ENCODE peak calls at places on chromosomes 11 and 22, in ten cellular contexts. N is nucleus accumbens; D is CD8-positive, alpha-beta memory T cell; O is fibroblast of pulmonary artery; I is mucosa of descending colon; K is NCI-H146; Y is GM12865; V is Kasumi-1; W is mucosa of gallbladder; M is foreskin keratinocyte. C is an unnamed sample.
A peak's percentile ranks its signal among the peaks of the same experiment; 100 is the strongest.

GRCh38 chr11:17768547-17768946 is 34.0 kb downstream of the KCNC1 start:
- DNase-seq in N (no peak), D (no peak), O (no peak), I (no peak), K (no peak), Y (no peak), V (no peak), W (no peak), M (no peak), C (no peak)

GRCh38 chr22:38758276-38758945 is 2.6 kb upstream of the SUN2 start:
- DNase-seq in N (no peak), D (peak; percentile 45), O (no peak), I (no peak), K (no peak), Y (no peak), V (no peak), W (no peak), M (no peak), C (peak; percentile 54)

GRCh38 chr22:48950151-48950915 is 877.3 kb downstream of the BRD1 start:
- DNase-seq in N (no peak), D (no peak), O (no peak), I (no peak), K (no peak), Y (no peak), V (no peak), W (peak; percentile 8), M (no peak), C (no peak)

GRCh38 chr11:96084610-96085348 is 160.9 kb upstream of the MTMR2 start:
- DNase-seq in N (no peak), D (no peak), O (no peak), I (no peak), K (no peak), Y (no peak), V (no peak), W (no peak), M (no peak), C (no peak)

GRCh38 chr22:42747701-42748513 is 27.2 kb upstream of the A4GALT start:
- DNase-seq in N (no peak), D (no peak), O (peak; percentile 78), I (no peak), K (peak; percentile 42), Y (peak; percentile 47), V (no peak), W (no peak), M (peak; percentile 39), C (peak; percentile 50)

GRCh38 chr22:41469218-41469851 is 418 bp downstream of the ACO2 start:
- DNase-seq in N (no peak), D (no peak), O (no peak), I (no peak), K (peak; percentile 38), Y (peak; percentile 57), V (peak; percentile 42), W (no peak), M (no peak), C (no peak)

GRCh38 chr22:48198489-48199459 is 1436.3 kb downstream of the TBC1D22A start:
- DNase-seq in N (no peak), D (no peak), O (no peak), I (no peak), K (no peak), Y (no peak), V (no peak), W (no peak), M (no peak), C (no peak)

GRCh38 chr11:61828629-61829407 is 718 bp downstream of the FADS2 start:
- DNase-seq in N (peak; percentile 36), D (no peak), O (peak; percentile 37), I (no peak), K (peak; percentile 64), Y (peak; percentile 74), V (peak; percentile 33), W (no peak), M (no peak), C (peak; percentile 25)